ENCODE peak calls at places on chromosomes 7 and 10, in eight cellular contexts. X, G, Z, N, O, W, D and A are unnamed samples.

GRCh38 chr7:158110661-158111555 is 476.7 kb downstream of the PTPRN2 start:
- DNase-seq in D (no peak), W (no peak), N (no peak), G (no peak), O (no peak), Z (no peak), X (no peak), A (no peak)

GRCh38 chr10:68516766-68517165 is 10.6 kb downstream of the SLC25A16 start:
- DNase-seq in D (no peak), N (no peak), X (no peak), Z (no peak), O (no peak), G (no peak), W (no peak), A (no peak)

GRCh38 chr10:75788394-75789205 is 357.2 kb downstream of the LRMDA start:
- DNase-seq in Z (peak; percentile 61), W (peak; percentile 56), X (peak; percentile 68), N (no peak), D (no peak), O (no peak), G (no peak), A (no peak)

GRCh38 chr7:47373871-47374451 is 207.9 kb downstream of the TNS3 start:
- DNase-seq in G (no peak), D (no peak), W (no peak), O (no peak), Z (no peak), X (no peak), N (no peak), A (no peak)

GRCh38 chr7:16066805-16067459 is 354.4 kb downstream of the CRPPA start:
- DNase-seq in O (no peak), W (peak; percentile 21), D (no peak), G (no peak), N (no peak), Z (no peak), X (no peak), A (no peak)

GRCh38 chr7:132084776-132085388 is 491.4 kb downstream of the PLXNA4 start:
- DNase-seq in Z (peak; percentile 75), W (no peak), G (no peak), X (no peak), O (no peak), D (no peak), N (no peak), A (no peak)

GRCh38 chr7:18890134-18890533 is 227.3 kb downstream of the TWIST1 start:
- DNase-seq in W (peak; percentile 21), Z (peak; percentile 25), D (no peak), G (no peak), X (no peak), O (no peak), N (no peak), A (peak; percentile 30)

GRCh38 chr10:20877554-20877953 is 19.6 kb downstream of the NEBL start:
- DNase-seq in X (no peak), G (no peak), D (no peak), O (no peak), W (no peak), N (no peak), Z (no peak), A (no peak)

GRCh38 chr7:2753148-2753547 is 65.1 kb downstream of the AMZ1 start:
- DNase-seq in X (no peak), N (no peak), O (no peak), D (no peak), G (no peak), Z (no peak), W (no peak), A (no peak)

GRCh38 chr7:2527505-2528464 is 8.2 kb downstream of the LFNG start:
- DNase-seq in O (peak; percentile 59), D (no peak), W (peak; percentile 75), X (no peak), N (no peak), G (no peak), Z (peak; percentile 79), A (no peak)

GRCh38 chr7:88095-88926 is 104.1 kb upstream of the FAM20C start:
- DNase-seq in G (peak; percentile 11), Z (peak; percentile 25), N (no peak), O (no peak), X (no peak), W (no peak), D (no peak), A (no peak)

GRCh38 chr7:2884161-2884560 is 40.1 kb upstream of the GNA12 start:
- DNase-seq in X (no peak), W (no peak), O (no peak), D (no peak), Z (no peak), N (no peak), G (no peak), A (no peak)

GRCh38 chr10:484441-484924 is 205.0 kb downstream of the DIP2C start:
- DNase-seq in W (peak; percentile 57), D (peak; percentile 36), Z (peak; percentile 58), N (no peak), X (no peak), G (peak; percentile 42), O (peak; percentile 21), A (no peak)

GRCh38 chr10:113027230-113027573 is 77.2 kb downstream of the TCF7L2 start:
- DNase-seq in O (no peak), W (no peak), D (no peak), Z (no peak), G (peak; percentile 74), N (no peak), X (no peak), A (no peak)

GRCh38 chr7:30853576-30853975 is 58.1 kb upstream of the AQP1 start:
- DNase-seq in Z (no peak), D (no peak), N (no peak), O (no peak), G (no peak), W (no peak), X (no peak), A (no peak)

GRCh38 chr7:46226860-46227259 is 305.8 kb upstream of the IGFBP3 start:
- DNase-seq in W (no peak), Z (no peak), D (no peak), X (no peak), N (no peak), O (no peak), G (no peak), A (no peak)

GRCh38 chr7:130286881-130287280 is 6.1 kb upstream of the CPA4 start:
- DNase-seq in Z (no peak), X (no peak), G (no peak), D (no peak), N (no peak), O (no peak), W (no peak), A (peak; percentile 56)

GRCh38 chr7:155652156-155653124 is 8.0 kb downstream of the RBM33 start:
- DNase-seq in O (no peak), X (no peak), D (no peak), G (no peak), Z (no peak), W (no peak), N (no peak), A (peak; percentile 71)

GRCh38 chr7:23474098-23474828 is 4.0 kb upstream of the IGF2BP3 start:
- DNase-seq in W (peak; percentile 98), X (peak; percentile 59), N (peak; percentile 14), G (peak; percentile 100), Z (peak; percentile 96), D (no peak), O (peak; percentile 85), A (peak; percentile 91)

GRCh38 chr10:66838656-66839055 is 87.2 kb upstream of the LRRTM3 start:
- DNase-seq in W (no peak), N (no peak), G (no peak), D (no peak), X (no peak), Z (peak; percentile 55), O (no peak), A (no peak)

GRCh38 chr7:158860394-158860793 is 4.0 kb downstream of the DYNC2I1 start:
- DNase-seq in O (no peak), W (no peak), N (no peak), X (no peak), G (no peak), Z (no peak), D (no peak), A (no peak)

GRCh38 chr7:115748123-115748738 is 282.3 kb downstream of the TFEC start:
- DNase-seq in N (no peak), X (no peak), Z (peak; percentile 38), O (no peak), W (peak; percentile 16), G (no peak), D (no peak), A (no peak)

GRCh38 chr7:72445580-72445979 is 33.4 kb upstream of the CALN1 start:
- DNase-seq in N (no peak), G (no peak), X (no peak), O (no peak), W (no peak), D (no peak), Z (no peak), A (no peak)

GRCh38 chr10:122271076-122271475 is at the start of gene BTBD16:
- DNase-seq in N (no peak), O (no peak), G (no peak), D (no peak), Z (no peak), W (no peak), X (no peak), A (no peak)

GRCh38 chr10:96587255-96588059 is 645 bp upstream of the TM9SF3 start:
- DNase-seq in N (peak; percentile 49), W (peak; percentile 85), D (no peak), O (peak; percentile 53), X (peak; percentile 49), G (peak; percentile 78), Z (peak; percentile 73), A (no peak)

GRCh38 chr10:24333736-24334135 is 124.8 kb downstream of the KIAA1217 start:
- DNase-seq in O (no peak), X (no peak), D (no peak), G (no peak), W (no peak), N (no peak), Z (no peak), A (no peak)

GRCh38 chr10:79162861-79163662 is 94.3 kb downstream of the ZMIZ1 start:
- DNase-seq in X (no peak), D (no peak), N (no peak), Z (peak; percentile 86), O (no peak), G (no peak), W (no peak), A (no peak)

GRCh38 chr10:103716206-103717160 is 138.9 kb downstream of the SH3PXD2A start:
- DNase-seq in O (no peak), D (no peak), X (peak; percentile 59), Z (no peak), G (no peak), W (no peak), N (no peak), A (peak; percentile 48)

GRCh38 chr10:57707300-57707658 is 560.4 kb downstream of the IPMK start:
- DNase-seq in G (no peak), N (no peak), O (no peak), X (no peak), D (no peak), Z (no peak), W (no peak), A (no peak)

GRCh38 chr10:68146133-68146532 is 36.8 kb downstream of the MYPN start:
- DNase-seq in O (no peak), W (no peak), G (no peak), Z (no peak), D (no peak), X (no peak), N (no peak), A (no peak)

GRCh38 chr7:151844080-151844827 is 32.7 kb downstream of the PRKAG2 start:
- DNase-seq in X (peak; percentile 73), N (no peak), Z (peak; percentile 44), G (no peak), D (no peak), W (no peak), O (no peak), A (no peak)

GRCh38 chr10:79046326-79046725 is 22.4 kb upstream of the ZMIZ1 start:
- DNase-seq in O (no peak), G (no peak), X (no peak), Z (no peak), W (no peak), D (no peak), N (no peak), A (no peak)

GRCh38 chr7:91519241-91520200 is 255.3 kb downstream of the FZD1 start:
- DNase-seq in X (no peak), D (no peak), Z (no peak), W (no peak), N (no peak), G (no peak), O (no peak), A (no peak)

GRCh38 chr10:33385686-33386085 is 51.2 kb upstream of the NRP1 start:
- DNase-seq in X (no peak), D (no peak), O (no peak), G (no peak), W (no peak), N (no peak), Z (no peak), A (no peak)